ENCODE peak calls at places on chromosomes 4 and X, in four cellular contexts. W, E, M and L are unnamed samples.
A peak's percentile ranks its signal among the peaks of the same experiment; 100 is the strongest.

GRCh38 chr4:20256381-20256881 is 4.7 kb downstream of the SLIT2 start:
- DNase-seq in E (no peak), M (no peak), W (no peak), L (no peak)

GRCh38 chr4:147325566-147325965 is 155.3 kb upstream of the EDNRA start:
- DNase-seq in E (no peak), M (no peak), W (no peak), L (no peak)

GRCh38 chr4:140156529-140157171 is 2.7 kb upstream of the MAML3 start:
- DNase-seq in W (no peak), M (no peak), E (no peak), L (no peak)

GRCh38 chrX:4710618-4711433 is 997.4 kb upstream of the PRKX start:
- DNase-seq in E (no peak), M (no peak), W (peak; percentile 14), L (no peak)

GRCh38 chr4:25900310-25900709 is 13.7 kb upstream of the SMIM20 start:
- DNase-seq in W (no peak), E (no peak), M (no peak), L (no peak)

GRCh38 chrX:6266041-6266440 is 37.4 kb upstream of the NLGN4X start:
- DNase-seq in W (no peak), M (no peak), E (no peak), L (no peak)

GRCh38 chr4:6908397-6909112 is 1.1 kb upstream of the TBC1D14 start:
- DNase-seq in E (no peak), W (no peak), M (peak; percentile 18), L (no peak)

GRCh38 chr4:145041378-145041777 is 56.6 kb downstream of the ANAPC10 start:
- DNase-seq in E (peak; percentile 4), W (no peak), M (no peak), L (no peak)

GRCh38 chrX:152601848-152602616 is 35.7 kb upstream of the GABRQ start:
- DNase-seq in W (no peak), E (no peak), M (no peak), L (peak; percentile 13)

GRCh38 chrX:66622209-66622608 is 16.7 kb downstream of the EDA2R start:
- DNase-seq in E (no peak), W (no peak), M (no peak), L (no peak)

GRCh38 chr4:152118819-152119553 is 358.2 kb upstream of the GATB start:
- DNase-seq in W (no peak), M (no peak), E (no peak), L (no peak)

GRCh38 chr4:114282937-114283336 is 303.5 kb upstream of the ARSJ start:
- DNase-seq in M (no peak), W (no peak), E (peak; percentile 16), L (no peak)

GRCh38 chrX:28802625-28803024 is 215.4 kb downstream of the IL1RAPL1 start:
- DNase-seq in W (no peak), E (no peak), M (no peak), L (no peak)

GRCh38 chrX:40108084-40108958 is 10.6 kb upstream of the BCOR start:
- DNase-seq in M (peak; percentile 89), E (no peak), W (peak; percentile 45), L (no peak)

GRCh38 chr4:161762796-161763195 is 401.0 kb downstream of the FSTL5 start:
- DNase-seq in M (peak; percentile 8), W (no peak), E (no peak), L (no peak)

GRCh38 chr4:44646151-44646550 is 5.3 kb downstream of the YIPF7 start:
- DNase-seq in E (no peak), M (no peak), W (no peak), L (no peak)

GRCh38 chr4:110287130-110287529 is 88.7 kb upstream of the ELOVL6 start:
- DNase-seq in W (peak; percentile 40), M (no peak), E (no peak), L (no peak)

GRCh38 chr4:108651068-108651794 is 832 bp downstream of the OSTC start:
- DNase-seq in M (peak; percentile 19), E (no peak), W (no peak), L (no peak)

GRCh38 chr4:69060651-69061308 is 35.5 kb upstream of the UGT2B7 start:
- DNase-seq in W (no peak), M (no peak), E (no peak), L (no peak)

GRCh38 chrX:136431625-136432024 is 56.1 kb upstream of the BRS3 start:
- DNase-seq in M (no peak), W (no peak), E (no peak), L (no peak)

GRCh38 chr4:146957252-146957651 is 11.6 kb upstream of the TTC29 start:
- DNase-seq in E (no peak), W (no peak), M (peak; percentile 66), L (no peak)

GRCh38 chrX:139750390-139750789 is 42.4 kb upstream of the MCF2 start:
- DNase-seq in E (no peak), M (no peak), W (no peak), L (no peak)

GRCh38 chr4:101345271-101345595 is 2.1 kb downstream of the PPP3CA start:
- DNase-seq in E (no peak), M (no peak), W (no peak), L (no peak)

GRCh38 chr4:94798808-94799207 is 41.1 kb downstream of the BMPR1B start:
- DNase-seq in M (no peak), W (no peak), E (no peak), L (no peak)

GRCh38 chr4:121736735-121737351 is 28.1 kb downstream of the SMIM43 start:
- DNase-seq in W (peak; percentile 50), M (peak; percentile 28), E (no peak), L (no peak)

GRCh38 chr4:1367936-1368289 is 20.9 kb downstream of the UVSSA start:
- DNase-seq in M (no peak), E (no peak), W (no peak), L (no peak)